ENCODE peak calls at places on chromosomes 3 and 15, in ten cellular contexts. B is activated CD4-positive, alpha-beta T cell treated with anti-CD3 and anti-CD28 coated beads for 24 hours; N is lower lobe of right lung; A is WERI-Rb-1; F is H7; P is activated T-cell treated with anti-CD3 and anti-CD28 coated beads for 1 hour; Q is anterior cingulate cortex; R is T-helper 9 cell; V is prostate gland; Z is Kasumi-1. E is an unnamed sample.

GRCh38 chr3:113312416-113312815 is 101.1 kb downstream of the BOC start:
- DNase-seq in B (no peak), N (no peak), A (no peak), F (no peak), P (no peak), Q (no peak), R (no peak), V (no peak), Z (no peak), E (no peak)

GRCh38 chr15:84981711-84982300 is at the start of gene PDE8A:
- DNase-seq in B (no peak), N (peak; percentile 75), A (peak; percentile 48), F (peak; percentile 83), P (peak; percentile 35), Q (no peak), R (peak; percentile 52), V (peak; percentile 26), Z (no peak), E (no peak)

GRCh38 chr15:37246065-37246464 is 145.7 kb upstream of the MEIS2 start:
- DNase-seq in B (no peak), N (no peak), A (no peak), F (no peak), P (no peak), Q (no peak), R (no peak), V (no peak), Z (no peak), E (no peak)

GRCh38 chr3:178063475-178063874 is 472.8 kb upstream of the KCNMB2 start:
- DNase-seq in B (no peak), N (no peak), A (no peak), F (no peak), P (no peak), Q (no peak), R (no peak), V (peak; percentile 66), Z (peak; percentile 33), E (no peak)

GRCh38 chr3:14305321-14305720 is 97.1 kb upstream of the SLC6A6 start:
- DNase-seq in B (no peak), N (no peak), A (no peak), F (no peak), P (no peak), Q (no peak), R (no peak), V (no peak), Z (peak; percentile 11), E (no peak)

GRCh38 chr3:195768414-195768813 is 43.3 kb downstream of the MUC4 start:
- DNase-seq in B (no peak), N (no peak), A (no peak), F (peak; percentile 29), P (no peak), Q (no peak), R (no peak), V (no peak), Z (no peak), E (no peak)

GRCh38 chr15:90227816-90228772 is 5.6 kb downstream of the CIB1 start:
- DNase-seq in B (no peak), N (no peak), A (no peak), F (peak; percentile 42), P (no peak), Q (no peak), R (no peak), V (no peak), Z (no peak), E (no peak)

GRCh38 chr3:73498764-73499622 is 125.7 kb downstream of the PDZRN3 start:
- DNase-seq in B (no peak), N (no peak), A (no peak), F (no peak), P (no peak), Q (no peak), R (no peak), V (no peak), Z (no peak), E (no peak)

GRCh38 chr3:42148982-42149432 is 57.9 kb downstream of the TRAK1 start:
- DNase-seq in B (no peak), N (peak; percentile 53), A (no peak), F (peak; percentile 76), P (no peak), Q (peak; percentile 94), R (no peak), V (peak; percentile 51), Z (no peak), E (no peak)

GRCh38 chr3:32288819-32289218 is 50.3 kb downstream of the CMTM8 start:
- DNase-seq in B (no peak), N (no peak), A (no peak), F (no peak), P (no peak), Q (no peak), R (no peak), V (no peak), Z (no peak), E (peak; percentile 48)

GRCh38 chr3:160478338-160478737 is 28.8 kb upstream of the TRIM59 start:
- DNase-seq in B (no peak), N (no peak), A (no peak), F (no peak), P (no peak), Q (no peak), R (no peak), V (no peak), Z (no peak), E (no peak)

GRCh38 chr3:195445885-195446284 is 3.1 kb upstream of the ACAP2 start:
- DNase-seq in B (no peak), N (no peak), A (no peak), F (no peak), P (no peak), Q (no peak), R (no peak), V (no peak), Z (no peak), E (peak; percentile 44)

E was measured in Karpas-422.